ENCODE peak calls at places on chromosomes 2 and 18, in seven cellular contexts. F, J, K, S, G, V and B are unnamed samples.

GRCh38 chr2:191688934-191689695 is 11.2 kb downstream of the NABP1 start:
- DNase-seq in F (no peak), J (no peak), K (no peak), S (no peak), G (peak; percentile 73), V (no peak), B (no peak)

GRCh38 chr2:196244516-196244915 is 73.1 kb upstream of the STK17B start:
- DNase-seq in F (no peak), J (no peak), K (no peak), S (no peak), G (no peak), V (no peak), B (no peak)

GRCh38 chr2:118062048-118062447 is 26.2 kb upstream of the INSIG2 start:
- DNase-seq in F (no peak), J (no peak), K (no peak), S (no peak), G (no peak), V (no peak), B (no peak)

GRCh38 chr18:77140439-77141109 is 8.0 kb upstream of the MBP start:
- DNase-seq in F (peak; percentile 19), J (no peak), K (no peak), S (no peak), G (no peak), V (no peak), B (no peak)

GRCh38 chr2:146730882-146731281 is 1113.9 kb upstream of the ACVR2A start:
- DNase-seq in F (no peak), J (no peak), K (no peak), S (no peak), G (no peak), V (no peak), B (no peak)

GRCh38 chr2:136402281-136402680 is 284.3 kb upstream of the CXCR4 start:
- DNase-seq in F (no peak), J (no peak), K (no peak), S (no peak), G (no peak), V (no peak), B (no peak)

GRCh38 chr2:112577756-112578155 is 6.7 kb upstream of the CHCHD5 start:
- DNase-seq in F (no peak), J (no peak), K (no peak), S (peak; percentile 7), G (no peak), V (no peak), B (no peak)

GRCh38 chr2:46554381-46554780 is 75.0 kb downstream of the TMEM247 start:
- DNase-seq in F (no peak), J (no peak), K (no peak), S (no peak), G (peak; percentile 49), V (no peak), B (no peak)

GRCh38 chr2:233919938-233920337 is 2.8 kb downstream of the TRPM8 start:
- DNase-seq in F (no peak), J (no peak), K (no peak), S (no peak), G (no peak), V (no peak), B (no peak)

GRCh38 chr2:53751728-53752127 is 15.9 kb upstream of the CHAC2 start:
- DNase-seq in F (no peak), J (no peak), K (no peak), S (no peak), G (no peak), V (no peak), B (no peak)

GRCh38 chr18:39600894-39601293 is 2035.3 kb upstream of the CELF4 start:
- DNase-seq in F (no peak), J (no peak), K (no peak), S (no peak), G (no peak), V (no peak), B (no peak)